ENCODE peak calls at places on chromosomes 5 and 9, in five cellular contexts. F is coronary artery; A is A549; E is AG04450; K is CD4-positive, alpha-beta T cell. I is an unnamed sample.
A peak's percentile ranks its signal among the peaks of the same experiment; 100 is the strongest.

GRCh38 chr5:65766159-65766558 is 44.2 kb downstream of the NLN start:
- DNase-seq in K (no peak), E (no peak), A (no peak), F (no peak), I (no peak)

GRCh38 chr5:34411470-34412346 is 244.4 kb upstream of the RAI14 start:
- DNase-seq in K (no peak), F (no peak), E (no peak), A (no peak), I (no peak)

GRCh38 chr9:32220750-32221149 is 163.7 kb upstream of the ACO1 start:
- DNase-seq in A (no peak), F (no peak), E (no peak), K (no peak), I (no peak)

GRCh38 chr9:39588056-39588814 is 232.8 kb downstream of the SPATA31A1 start:
- DNase-seq in F (peak; percentile 56), E (no peak), A (peak; percentile 1), K (no peak), I (no peak)

GRCh38 chr5:1517838-1518237 is 5.9 kb downstream of the LPCAT1 start:
- DNase-seq in F (peak; percentile 60), K (no peak), A (no peak), E (no peak), I (peak; percentile 61)

GRCh38 chr5:21646469-21646868 is 1206.7 kb downstream of the CDH12 start:
- DNase-seq in K (no peak), E (no peak), A (no peak), F (no peak), I (no peak)

GRCh38 chr9:98134702-98135557 is 15.9 kb upstream of the TRIM14 start:
- DNase-seq in E (no peak), F (no peak), K (no peak), A (no peak), I (no peak)

GRCh38 chr5:119752921-119753886 is 123.8 kb downstream of the FAM170A start:
- DNase-seq in A (no peak), E (no peak), K (no peak), F (no peak), I (no peak)

GRCh38 chr9:130321082-130321481 is 55.5 kb downstream of the HMCN2 start:
- DNase-seq in E (no peak), F (no peak), K (no peak), A (no peak), I (no peak)

DNA sequence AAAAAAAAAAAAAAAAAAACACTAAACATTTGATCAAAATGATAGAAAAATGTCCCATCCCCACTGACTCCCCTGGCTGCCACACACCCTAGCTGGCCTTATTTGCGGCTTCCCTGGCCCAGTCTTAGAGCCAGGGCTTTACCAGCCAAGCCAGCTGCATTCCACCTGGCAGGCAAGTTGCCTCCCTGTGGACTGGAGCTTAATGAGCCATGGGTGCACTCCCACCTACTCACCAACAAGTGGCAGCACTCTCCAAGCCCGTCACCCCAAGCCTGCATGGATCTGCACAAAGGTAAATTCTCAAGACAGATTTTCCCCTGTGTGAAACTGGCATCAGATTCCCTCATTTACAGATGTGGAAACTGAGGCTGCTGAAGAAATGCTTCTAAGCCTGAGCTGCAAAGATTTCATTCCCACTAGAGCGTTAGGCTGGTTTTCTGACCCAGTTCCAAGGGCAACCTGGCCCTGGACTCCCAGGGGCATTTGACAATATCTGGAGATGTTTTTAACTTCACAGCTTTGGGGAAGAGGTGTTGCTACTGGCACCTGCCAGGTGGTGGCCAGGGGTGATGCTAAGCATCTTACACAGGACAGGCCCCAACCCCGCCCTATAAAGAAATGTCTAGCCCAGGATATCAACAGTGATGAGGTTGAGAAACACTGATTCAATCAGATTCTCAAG is 21.9 kb upstream of the VDAC1 start:
- DNase-seq in E (peak; percentile 29), A (peak; percentile 94), F (no peak), K (peak; percentile 57), I (no peak)
- TF ChIP-seq CTCF in E (peak; percentile 69), A (peak; percentile 55), F (no peak), K (peak; percentile 64), I (peak; percentile 70)

DNA sequence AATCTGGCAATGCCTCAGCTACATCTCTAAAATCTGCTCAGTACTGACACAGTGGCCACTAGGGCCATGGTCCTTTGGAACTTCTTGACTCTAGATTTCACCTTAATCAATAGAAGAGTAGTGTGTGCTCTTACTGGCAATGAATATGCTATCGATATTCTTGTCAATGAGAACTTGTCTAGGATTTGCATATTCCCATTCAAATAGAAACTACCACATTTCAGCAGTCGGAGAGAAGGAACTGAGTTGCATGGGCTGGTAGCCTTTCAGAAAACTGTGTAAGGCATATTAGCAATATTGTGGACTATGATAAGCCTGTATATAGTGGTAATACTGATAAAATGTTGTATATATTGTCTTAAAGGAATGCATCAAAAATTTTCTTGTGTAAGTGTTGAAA is 45.3 kb upstream of the NAA35 start:
- DNase-seq in A (no peak), K (no peak), F (no peak), E (no peak), I (no peak)
- TF ChIP-seq CTCF in A (no peak), K (no peak), F (no peak), E (no peak), I (no peak)

GRCh38 chr9:136665704-136666363 is 3.1 kb downstream of the EGFL7 start:
- DNase-seq in K (no peak), F (no peak), A (peak; percentile 49), E (no peak), I (no peak)
- TF ChIP-seq CTCF in K (no peak), F (no peak), A (peak; percentile 62), E (no peak), I (no peak)

GRCh38 chr5:93592866-93593265 is 9.8 kb downstream of the NR2F1 start:
- DNase-seq in A (no peak), K (no peak), F (no peak), E (no peak), I (no peak)

GRCh38 chr5:93595420-93596136 is 12.6 kb downstream of the NR2F1 start:
- DNase-seq in E (no peak), A (no peak), F (no peak), K (no peak), I (no peak)

GRCh38 chr5:93596310-93596675 is 13.3 kb downstream of the NR2F1 start:
- DNase-seq in K (no peak), A (no peak), E (no peak), F (no peak), I (no peak)

GRCh38 chr5:93593476-93594060 is 10.5 kb downstream of the NR2F1 start:
- DNase-seq in F (no peak), K (no peak), E (no peak), A (no peak), I (no peak)

DNA sequence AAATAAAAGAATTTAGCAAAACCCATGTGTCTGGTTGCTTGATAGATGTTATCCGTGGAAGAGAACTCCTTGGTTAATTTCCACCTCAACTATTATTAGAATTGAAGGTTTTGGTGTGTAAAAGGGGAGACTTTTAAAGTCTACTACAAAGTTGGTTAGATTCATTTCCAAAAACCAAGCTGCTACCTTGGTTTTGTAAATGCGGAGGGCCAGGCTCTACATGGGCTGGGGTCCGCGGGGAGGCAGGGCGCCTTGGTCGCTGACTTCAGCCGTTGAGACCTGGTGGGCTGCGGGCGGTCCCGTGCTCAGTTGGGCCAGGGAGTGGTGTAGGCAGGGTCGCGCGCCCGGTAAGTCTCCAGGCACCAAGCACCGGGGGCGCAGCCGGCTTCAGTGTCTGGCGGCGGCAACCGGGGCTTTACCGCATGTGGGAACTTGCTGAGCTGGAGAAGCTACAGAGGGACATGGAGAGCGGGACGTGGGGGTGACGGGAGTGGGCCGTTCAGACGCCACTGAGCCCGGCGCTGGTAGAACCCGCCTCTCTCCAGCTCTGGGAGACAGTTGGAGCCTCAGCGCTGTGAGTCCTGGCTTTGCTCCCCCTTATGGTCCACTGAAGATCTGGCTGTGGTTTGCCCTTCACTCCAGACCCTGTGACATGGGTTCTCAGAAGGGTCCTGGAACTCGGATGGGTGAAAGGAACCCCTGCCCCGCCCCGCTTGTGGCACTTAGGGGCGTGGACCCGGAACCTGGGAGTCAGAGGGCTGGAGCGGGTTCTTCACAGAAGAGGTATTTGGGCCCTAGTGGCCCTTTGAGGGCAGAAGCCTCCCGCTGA is 11.8 kb downstream of the NR2F1 start:
- DNase-seq in E (no peak), K (no peak), F (no peak), A (no peak), I (no peak)
- TF ChIP-seq CTCF in E (no peak), K (no peak), F (no peak), A (no peak), I (no peak)

GRCh38 chr5:150271296-150271692 is 18.3 kb downstream of the CAMK2A start:
- DNase-seq in A (no peak), F (no peak), K (no peak), E (no peak), I (no peak)

GRCh38 chr5:150270546-150271295 is 18.9 kb downstream of the CAMK2A start:
- DNase-seq in F (no peak), K (no peak), A (no peak), E (no peak), I (no peak)

GRCh38 chr5:150271923-150272322 is 17.6 kb downstream of the CAMK2A start:
- DNase-seq in F (no peak), E (no peak), K (no peak), A (no peak), I (no peak)

GRCh38 chr5:150274811-150275210 is 14.8 kb downstream of the CAMK2A start:
- DNase-seq in K (no peak), A (no peak), F (no peak), E (no peak), I (no peak)

GRCh38 chr5:150272531-150272930 is 17.0 kb downstream of the CAMK2A start:
- DNase-seq in A (peak; percentile 59), E (no peak), K (no peak), F (no peak), I (no peak)
- TF ChIP-seq CTCF in A (peak; percentile 54), E (peak; percentile 69), K (no peak), F (no peak), I (peak; percentile 69)

GRCh38 chr9:100602302-100602930 is 24.5 kb downstream of the CAVIN4 start:
- DNase-seq in F (no peak), A (peak; percentile 49), K (no peak), E (no peak), I (no peak)

GRCh38 chr9:100598641-100599145 is 20.8 kb downstream of the CAVIN4 start:
- DNase-seq in K (peak; percentile 74), F (peak; percentile 76), A (peak; percentile 63), E (no peak), I (peak; percentile 90)

GRCh38 chr9:100600511-100601079 is 22.7 kb downstream of the CAVIN4 start:
- DNase-seq in K (no peak), A (no peak), F (no peak), E (no peak), I (no peak)

GRCh38 chr9:100597236-100597635 is 19.4 kb downstream of the CAVIN4 start:
- DNase-seq in K (no peak), E (no peak), F (no peak), A (no peak), I (no peak)

GRCh38 chr9:100601216-100601615 is 23.3 kb downstream of the CAVIN4 start:
- DNase-seq in K (peak; percentile 16), E (no peak), A (peak; percentile 41), F (no peak), I (no peak)
- TF ChIP-seq CTCF in K (peak; percentile 29), E (peak; percentile 81), A (peak; percentile 55), F (no peak), I (peak; percentile 73)

GRCh38 chr5:94538260-94538659 is 80.1 kb downstream of the KIAA0825 start:
- DNase-seq in A (no peak), E (no peak), F (no peak), K (no peak), I (no peak)
- TF ChIP-seq CTCF in A (no peak), E (no peak), F (no peak), K (no peak), I (no peak)

I was measured in type B pancreatic cell.